ENCODE peak calls at places on chromosomes 6 and 20, in five cellular contexts. C is effector CD4-positive, alpha-beta T cell; X is left lung; K is AG08395; Q is stimulated activated CD4-positive, alpha-beta T cell treated with anti-CD3 and anti-CD28 coated beads, Interleukin-1b, Interleukin-23, amount 100 ng/mL, for 1 hour. Y is an unnamed sample.

GRCh38 chr6:127486934-127487333 is 27.7 kb upstream of the KIAA0408 start:
- DNase-seq in C (no peak), X (no peak), K (no peak), Q (no peak), Y (no peak)

GRCh38 chr6:121305957-121306607 is 28.2 kb downstream of the TBC1D32 start:
- DNase-seq in C (no peak), X (no peak), K (peak), Q (no peak), Y (no peak)

GRCh38 chr6:12298017-12298958 is 8.1 kb downstream of the EDN1 start:
- DNase-seq in C (no peak), X (no peak), K (no peak), Q (no peak), Y (no peak)

GRCh38 chr20:34302312-34302722 is 838 bp downstream of the AHCY start:
- DNase-seq in C (no peak), X (no peak), K (peak), Q (no peak), Y (no peak)

GRCh38 chr6:43878127-43878634 is 108.2 kb downstream of the VEGFA start:
- DNase-seq in C (no peak), X (no peak), K (no peak), Q (no peak), Y (no peak)

GRCh38 chr20:49043000-49043399 is 3.1 kb upstream of the CSE1L start:
- DNase-seq in C (no peak), X (no peak), K (no peak), Q (no peak), Y (no peak)

GRCh38 chr6:138953451-138953850 is 34.6 kb downstream of the REPS1 start:
- DNase-seq in C (no peak), X (no peak), K (peak), Q (no peak), Y (no peak)

GRCh38 chr6:12892201-12892600 is 175.6 kb downstream of the PHACTR1 start:
- DNase-seq in C (no peak), X (no peak), K (no peak), Q (no peak), Y (no peak)

GRCh38 chr20:52493177-52493711 is 301.7 kb upstream of the ZFP64 start:
- DNase-seq in C (no peak), X (no peak), K (peak), Q (no peak), Y (no peak)

GRCh38 chr20:34076952-34077351 is 35.1 kb downstream of the EIF2S2 start:
- DNase-seq in C (no peak), X (no peak), K (no peak), Q (no peak), Y (no peak)

GRCh38 chr20:58482416-58482815 is 32.8 kb downstream of the APCDD1L start:
- DNase-seq in C (no peak), X (no peak), K (no peak), Q (no peak), Y (no peak)

GRCh38 chr6:3287976-3288707 is 29.4 kb downstream of the PSMG4 start:
- DNase-seq in C (no peak), X (no peak), K (no peak), Q (no peak), Y (no peak)

GRCh38 chr6:19289408-19289967 is 547.7 kb upstream of the ID4 start:
- DNase-seq in C (no peak), X (no peak), K (no peak), Q (no peak), Y (no peak)

GRCh38 chr6:110476046-110476849 is at the start of gene SLC22A16:
- DNase-seq in C (no peak), X (peak), K (peak), Q (no peak), Y (no peak)

GRCh38 chr6:8079116-8079515 is 14.9 kb upstream of the BLOC1S5 start:
- DNase-seq in C (no peak), X (no peak), K (no peak), Q (no peak), Y (no peak)

GRCh38 chr20:49821850-49822249 is 9.2 kb downstream of the SLC9A8 start:
- DNase-seq in C (no peak), X (no peak), K (peak), Q (no peak), Y (no peak)

GRCh38 chr6:158377866-158378265 is 65.6 kb downstream of the TULP4 start:
- DNase-seq in C (no peak), X (no peak), K (peak), Q (no peak), Y (no peak)

GRCh38 chr20:1761116-1761515 is 103.5 kb upstream of the SIRPG start:
- DNase-seq in C (no peak), X (no peak), K (peak), Q (no peak), Y (no peak)

GRCh38 chr6:22147983-22148797 is 148.6 kb downstream of the PRL start:
- DNase-seq in C (no peak), X (no peak), K (peak), Q (no peak), Y (no peak)

GRCh38 chr6:157233156-157233555 is 90.2 kb downstream of the TMEM242 start:
- DNase-seq in C (no peak), X (no peak), K (no peak), Q (no peak), Y (no peak)

GRCh38 chr6:15894973-15895858 is 232.4 kb upstream of the DTNBP1 start:
- DNase-seq in C (no peak), X (no peak), K (no peak), Q (no peak), Y (no peak)

GRCh38 chr6:10659697-10660348 is 34.6 kb downstream of the C6orf52 start:
- DNase-seq in C (no peak), X (peak), K (no peak), Q (no peak), Y (peak)

GRCh38 chr6:111418971-111419693 is 63.9 kb downstream of the REV3L start:
- DNase-seq in C (no peak), X (no peak), K (peak), Q (no peak), Y (no peak)

GRCh38 chr6:5854900-5855299 is 151.8 kb downstream of the NRN1 start:
- DNase-seq in C (no peak), X (no peak), K (no peak), Q (no peak), Y (no peak)

GRCh38 chr6:3523288-3523670 is 66.4 kb upstream of the SLC22A23 start:
- DNase-seq in C (no peak), X (no peak), K (no peak), Q (no peak), Y (no peak)

GRCh38 chr20:47610247-47610944 is 108.7 kb downstream of the NCOA3 start:
- DNase-seq in C (peak), X (no peak), K (peak), Q (peak), Y (peak)

GRCh38 chr20:58981564-58982364 is 708 bp downstream of the NELFCD start:
- DNase-seq in C (no peak), X (no peak), K (no peak), Q (no peak), Y (peak)

Y was measured in CD4-positive, CD25-positive, alpha-beta regulatory T cell.